ENCODE peak calls at places on chromosomes 13 and 19, in five cellular contexts. U, P, C, B and K are unnamed samples.

GRCh38 chr19:42386974-42387707 is 3.0 kb downstream of the CNFN start:
- DNase-seq in P (peak), U (peak), B (peak), C (peak), K (peak)

GRCh38 chr19:29810504-29810871 is 1.3 kb upstream of the CCNE1 start:
- DNase-seq in B (no peak), C (no peak), P (peak), U (peak), K (no peak)

GRCh38 chr13:33186851-33187250 is 98.7 kb downstream of the STARD13 start:
- DNase-seq in C (no peak), B (no peak), U (no peak), P (no peak), K (no peak)

GRCh38 chr19:39211731-39212376 is 7.8 kb upstream of the SYCN start:
- DNase-seq in B (no peak), P (no peak), U (no peak), C (no peak), K (no peak)

GRCh38 chr13:75079226-75079625 is 402.7 kb downstream of the TBC1D4 start:
- DNase-seq in U (peak), C (no peak), B (no peak), P (no peak), K (no peak)

GRCh38 chr13:29952245-29952644 is 101.8 kb upstream of the UBL3 start:
- DNase-seq in C (no peak), B (no peak), U (no peak), P (no peak), K (no peak)

GRCh38 chr19:1465191-1466016 is 13.6 kb downstream of the C19orf25 start:
- DNase-seq in U (peak), B (no peak), C (no peak), P (peak), K (no peak)

GRCh38 chr13:74047925-74048324 is 86.3 kb downstream of the KLF12 start:
- DNase-seq in B (no peak), P (peak), U (peak), C (no peak), K (no peak)